ENCODE peak calls at places on chromosomes 1 and 21, in eight cellular contexts. L is keratinocyte, A is tibial artery, G is brain microvascular endothelial cell, V is A673, F is fibroblast of lung, E is IMR-90, K is tibial nerve. S is an unnamed sample.

GRCh38 chr1:163583782-163584181 is 262.0 kb downstream of the NUF2 start:
- DNase-seq in L (no peak), A (no peak), G (no peak), V (peak), F (no peak), E (no peak), K (no peak), S (no peak)

GRCh38 chr1:52296345-52296744 is 69.7 kb downstream of the CC2D1B start:
- DNase-seq in L (peak), A (no peak), G (peak), V (peak), F (peak), E (peak), K (no peak), S (no peak)

GRCh38 chr1:212138441-212138840 is 102.9 kb downstream of the DTL start:
- DNase-seq in L (no peak), A (no peak), G (no peak), V (no peak), F (no peak), E (no peak), K (no peak), S (no peak)

GRCh38 chr1:91553196-91553595 is 52.5 kb downstream of the CDC7 start:
- DNase-seq in L (no peak), A (peak), G (peak), V (no peak), F (peak), E (peak), K (no peak), S (no peak)

GRCh38 chr1:211741799-211742198 is 66.4 kb upstream of the NEK2 start:
- DNase-seq in L (no peak), A (no peak), G (no peak), V (no peak), F (no peak), E (no peak), K (no peak), S (no peak)

GRCh38 chr1:230548997-230549396 is 93.3 kb upstream of the COG2 start:
- DNase-seq in L (no peak), A (no peak), G (no peak), V (no peak), F (no peak), E (no peak), K (no peak), S (no peak)

GRCh38 chr1:157262891-157263290 is 124.7 kb upstream of the ETV3 start:
- DNase-seq in L (no peak), A (no peak), G (no peak), V (no peak), F (no peak), E (no peak), K (no peak), S (no peak)

GRCh38 chr21:25979845-25980433 is 190.6 kb downstream of the APP start:
- DNase-seq in L (no peak), A (no peak), G (no peak), V (peak), F (no peak), E (no peak), K (no peak), S (no peak)

GRCh38 chr1:57410532-57410931 is 13.3 kb downstream of the DAB1 start:
- DNase-seq in L (no peak), A (no peak), G (no peak), V (no peak), F (no peak), E (no peak), K (no peak), S (no peak)

GRCh38 chr1:117036018-117036421 is 24.1 kb upstream of the TTF2 start:
- DNase-seq in L (no peak), A (no peak), G (no peak), V (no peak), F (no peak), E (no peak), K (no peak), S (no peak)

GRCh38 chr1:116769561-116769977 is 15.3 kb downstream of the CD2 start:
- DNase-seq in L (peak), A (no peak), G (peak), V (no peak), F (no peak), E (no peak), K (no peak), S (no peak)

GRCh38 chr1:74767490-74767889 is 34.5 kb downstream of the TYW3 start:
- DNase-seq in L (peak), A (no peak), G (peak), V (peak), F (peak), E (peak), K (no peak), S (no peak)

GRCh38 chr1:17895986-17896385 is 140.9 kb downstream of the ACTL8 start:
- DNase-seq in L (no peak), A (peak), G (no peak), V (no peak), F (no peak), E (no peak), K (no peak), S (no peak)

GRCh38 chr1:194870860-194871259 is 1684.4 kb upstream of the B3GALT2 start:
- DNase-seq in L (no peak), A (no peak), G (no peak), V (peak), F (no peak), E (no peak), K (no peak), S (no peak)

GRCh38 chr1:117795190-117795589 is 134.2 kb downstream of the GDAP2 start:
- DNase-seq in L (peak), A (no peak), G (peak), V (no peak), F (peak), E (peak), K (no peak), S (no peak)

GRCh38 chr1:25891606-25892005 is 14.6 kb downstream of the STMN1 start:
- DNase-seq in L (no peak), A (no peak), G (no peak), V (no peak), F (no peak), E (no peak), K (no peak), S (no peak)

GRCh38 chr1:9388628-9389184 is 96.0 kb downstream of the SPSB1 start:
- DNase-seq in L (no peak), A (peak), G (no peak), V (no peak), F (peak), E (no peak), K (no peak), S (no peak)

GRCh38 chr1:54081306-54082270 is 28.2 kb downstream of the TCEANC2 start:
- DNase-seq in L (peak), A (no peak), G (peak), V (peak), F (peak), E (peak), K (no peak), S (no peak)

GRCh38 chr1:8113257-8114220 is 87.4 kb upstream of the ERRFI1 start:
- DNase-seq in L (no peak), A (peak), G (no peak), V (peak), F (no peak), E (no peak), K (no peak), S (no peak)

GRCh38 chr21:26845066-26845749 is at the start of gene ADAMTS1:
- DNase-seq in L (no peak), A (peak), G (peak), V (peak), F (peak), E (peak), K (peak), S (peak)

GRCh38 chr21:45873418-45873817 is 108.2 kb upstream of the COL6A1 start:
- DNase-seq in L (no peak), A (no peak), G (no peak), V (no peak), F (no peak), E (no peak), K (no peak), S (no peak)

GRCh38 chr1:206729507-206729906 is 41.1 kb upstream of the IL19 start:
- DNase-seq in L (no peak), A (peak), G (no peak), V (no peak), F (no peak), E (no peak), K (no peak), S (no peak)

GRCh38 chr21:38994014-38994413 is 188.3 kb downstream of the ETS2 start:
- DNase-seq in L (no peak), A (no peak), G (no peak), V (no peak), F (no peak), E (no peak), K (no peak), S (no peak)

GRCh38 chr1:155424091-155424490 is 103.4 kb downstream of the RUSC1 start:
- DNase-seq in L (no peak), A (no peak), G (no peak), V (no peak), F (peak), E (no peak), K (no peak), S (no peak)

GRCh38 chr21:28068455-28069358 is 924.0 kb downstream of the LTN1 start:
- DNase-seq in L (no peak), A (no peak), G (no peak), V (no peak), F (no peak), E (no peak), K (no peak), S (no peak)

GRCh38 chr1:101438359-101438758 is 201.5 kb downstream of the S1PR1 start:
- DNase-seq in L (no peak), A (no peak), G (peak), V (no peak), F (no peak), E (peak), K (no peak), S (no peak)

GRCh38 chr1:226550671-226551041 is 2.1 kb downstream of the STUM start:
- DNase-seq in L (no peak), A (no peak), G (no peak), V (no peak), F (no peak), E (no peak), K (no peak), S (no peak)

GRCh38 chr1:46173361-46173856 is 1.5 kb upstream of the TSPAN1 start:
- DNase-seq in L (no peak), A (no peak), G (peak), V (peak), F (peak), E (peak), K (no peak), S (peak)

GRCh38 chr1:175220853-175221547 is 28.4 kb upstream of the KIAA0040 start:
- DNase-seq in L (no peak), A (no peak), G (no peak), V (no peak), F (peak), E (no peak), K (no peak), S (no peak)

GRCh38 chr1:36251794-36252481 is 27.7 kb downstream of the THRAP3 start:
- DNase-seq in L (no peak), A (no peak), G (no peak), V (no peak), F (peak), E (peak), K (no peak), S (no peak)

GRCh38 chr1:31152181-31152768 is 86.8 kb upstream of the PUM1 start:
- DNase-seq in L (peak), A (no peak), G (peak), V (peak), F (peak), E (peak), K (no peak), S (no peak)

GRCh38 chr1:31155216-31155806 is 84.4 kb downstream of the NKAIN1 start:
- DNase-seq in L (peak), A (peak), G (peak), V (peak), F (peak), E (peak), K (peak), S (no peak)

GRCh38 chr1:31154632-31155215 is 85.0 kb downstream of the NKAIN1 start:
- DNase-seq in L (peak), A (peak), G (peak), V (peak), F (peak), E (peak), K (peak), S (peak)

GRCh38 chr1:31153423-31153822 is 86.3 kb downstream of the NKAIN1 start:
- DNase-seq in L (no peak), A (no peak), G (no peak), V (no peak), F (no peak), E (no peak), K (no peak), S (no peak)

DNA sequence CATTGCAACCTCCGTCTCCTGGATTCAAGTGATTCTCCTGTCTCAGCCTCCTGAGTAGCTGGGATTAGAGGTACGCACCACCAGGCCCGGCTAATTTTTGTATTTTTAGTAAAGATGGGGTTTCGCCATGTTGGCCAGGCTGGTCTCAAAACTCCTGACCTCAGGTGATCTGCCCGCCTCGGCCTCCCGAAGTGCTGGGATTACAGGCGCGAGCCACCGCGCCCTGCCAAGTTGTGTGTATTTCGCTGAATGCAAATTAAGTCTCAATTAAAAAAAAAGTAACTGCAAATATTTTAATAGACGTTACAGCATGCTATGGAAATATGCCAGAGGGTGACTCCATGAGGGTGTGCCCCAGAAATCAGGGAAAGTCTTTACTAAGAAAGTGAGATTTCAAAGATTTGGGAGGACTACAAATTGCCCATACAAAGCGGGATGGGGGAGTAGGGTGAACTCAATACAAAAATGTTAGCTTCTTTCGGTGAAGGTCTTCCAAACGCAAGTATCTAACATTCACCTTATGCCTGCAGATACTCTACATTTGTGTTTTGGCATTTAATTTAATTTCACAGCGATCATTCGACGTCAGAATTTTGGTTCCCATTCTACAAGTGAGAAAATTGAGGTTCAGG is 85.6 kb downstream of the NKAIN1 start:
- DNase-seq in L (peak), A (no peak), G (no peak), V (peak), F (peak), E (no peak), K (no peak), S (no peak)
- H3K27ac ChIP-seq in L (peak), A (peak), G (no peak), V (peak), F (peak), E (peak), K (peak), S (no peak)

DNA sequence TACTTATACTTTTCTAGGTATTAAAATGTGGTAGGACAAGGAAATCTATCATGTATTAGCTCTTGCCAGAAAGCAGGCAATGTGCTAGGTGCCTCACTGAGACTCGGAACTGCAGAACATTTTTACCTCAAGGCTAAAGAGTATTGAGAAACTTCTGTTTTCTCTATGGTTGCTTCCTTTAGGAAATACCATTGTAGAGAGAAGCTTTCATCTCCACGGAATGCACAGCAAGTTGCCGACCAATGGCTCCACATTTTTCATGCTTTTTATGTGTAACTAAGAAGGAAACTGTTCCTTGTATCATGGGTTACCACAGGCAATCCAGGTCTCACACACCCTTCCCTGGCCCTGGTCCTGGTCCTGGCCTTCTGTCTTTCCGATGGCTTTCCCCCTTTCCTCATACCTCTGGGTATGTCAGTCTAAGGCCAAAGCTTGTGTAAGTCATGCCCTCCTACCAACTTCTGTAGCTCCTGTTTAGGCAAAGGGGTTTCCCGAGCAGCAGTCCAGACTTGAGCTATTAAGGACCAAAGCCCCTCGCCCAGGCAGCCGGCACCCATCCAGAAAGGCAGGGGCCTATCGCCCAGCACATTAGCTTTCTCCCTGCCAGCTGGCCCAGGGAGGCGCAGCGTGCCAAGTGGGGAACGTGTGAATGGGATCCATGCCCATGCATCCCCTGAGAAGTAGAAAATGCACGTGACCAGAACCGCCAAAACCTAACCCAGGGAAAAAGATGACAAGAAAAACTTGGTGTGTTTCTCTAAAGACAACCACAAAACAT is 225.0 kb downstream of the PBX1 start:
- DNase-seq in L (no peak), A (no peak), G (no peak), V (no peak), F (no peak), E (no peak), K (no peak), S (no peak)
- H3K27ac ChIP-seq in L (no peak), A (peak), G (no peak), V (no peak), F (no peak), E (no peak), K (peak), S (peak)

DNA sequence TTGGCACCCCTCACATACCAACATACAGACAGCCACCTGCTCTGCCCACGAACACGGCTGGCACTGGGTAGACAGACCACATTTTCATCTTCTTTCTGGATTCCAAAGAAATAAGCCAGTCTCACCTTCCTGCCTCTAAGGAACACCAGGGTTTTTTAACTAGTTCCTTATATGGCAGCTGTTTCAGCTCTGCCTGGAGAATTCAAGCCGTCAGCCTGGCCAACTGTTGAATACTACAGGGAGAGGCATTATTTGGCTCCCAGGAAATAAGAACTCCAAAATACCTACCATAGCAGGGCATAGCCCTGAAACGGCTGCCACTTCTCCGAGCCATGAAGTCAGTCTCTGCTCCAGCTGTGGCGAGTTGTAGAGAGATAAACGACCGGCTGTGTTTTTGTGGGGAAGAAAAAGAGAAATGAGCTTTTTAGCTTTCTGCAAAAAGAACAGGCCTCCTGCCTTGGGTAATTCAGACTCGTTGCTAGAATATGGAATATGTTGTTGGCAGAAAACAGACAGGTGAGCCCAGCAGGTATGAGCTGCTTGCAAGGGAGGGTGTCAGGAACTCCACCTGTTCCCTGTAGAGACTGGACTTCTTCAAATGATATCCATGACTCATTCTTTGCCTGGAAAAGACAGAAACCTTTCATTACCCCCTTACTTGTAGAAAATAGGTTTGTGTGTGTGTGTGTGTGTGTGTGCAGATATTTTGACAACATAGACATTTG is 51.8 kb downstream of the MT1HL1 start:
- DNase-seq in L (no peak), A (no peak), G (no peak), V (no peak), F (no peak), E (no peak), K (no peak), S (no peak)
- H3K27ac ChIP-seq in L (no peak), A (peak), G (no peak), V (no peak), F (no peak), E (no peak), K (no peak), S (no peak)

DNA sequence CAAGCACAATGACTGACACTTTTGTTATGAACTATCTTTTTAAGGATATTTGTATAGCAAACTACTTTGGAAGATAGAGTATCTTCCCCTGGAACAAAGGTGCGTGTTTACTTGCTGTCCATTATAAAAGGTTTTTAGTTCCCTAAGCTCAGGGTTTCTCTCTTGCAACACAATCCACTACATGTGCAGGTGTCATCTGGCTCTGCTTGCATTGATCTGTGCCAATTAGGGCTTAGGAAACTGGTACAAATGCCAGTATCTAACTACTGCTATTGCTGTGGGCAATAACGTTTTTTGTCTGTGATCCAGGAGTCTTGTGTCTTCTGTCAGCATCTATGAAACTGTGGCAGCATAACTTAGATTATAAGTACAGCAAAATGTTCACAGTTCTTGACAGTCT is 68.3 kb upstream of the ABCD3 start:
- DNase-seq in L (no peak), A (no peak), G (no peak), V (no peak), F (no peak), E (no peak), K (no peak), S (no peak)
- H3K27ac ChIP-seq in L (no peak), A (no peak), G (no peak), V (no peak), F (no peak), E (no peak), K (no peak), S (no peak)

GRCh38 chr1:167782946-167783345 is 61.2 kb downstream of the MPZL1 start:
- DNase-seq in L (peak), A (no peak), G (no peak), V (no peak), F (no peak), E (no peak), K (no peak), S (no peak)

GRCh38 chr1:167786502-167786901 is 64.7 kb downstream of the MPZL1 start:
- DNase-seq in L (no peak), A (no peak), G (no peak), V (no peak), F (no peak), E (no peak), K (no peak), S (no peak)

GRCh38 chr1:167781558-167781957 is 59.8 kb downstream of the MPZL1 start:
- DNase-seq in L (no peak), A (no peak), G (no peak), V (no peak), F (no peak), E (no peak), K (no peak), S (no peak)

GRCh38 chr1:167789501-167789900 is 67.7 kb downstream of the MPZL1 start:
- DNase-seq in L (peak), A (no peak), G (peak), V (no peak), F (no peak), E (peak), K (no peak), S (no peak)

GRCh38 chr1:167784876-167785550 is 63.2 kb downstream of the MPZL1 start:
- DNase-seq in L (no peak), A (no peak), G (no peak), V (no peak), F (no peak), E (peak), K (no peak), S (no peak)
- H3K27ac ChIP-seq in L (no peak), A (no peak), G (no peak), V (no peak), F (no peak), E (no peak), K (no peak), S (no peak)

DNA sequence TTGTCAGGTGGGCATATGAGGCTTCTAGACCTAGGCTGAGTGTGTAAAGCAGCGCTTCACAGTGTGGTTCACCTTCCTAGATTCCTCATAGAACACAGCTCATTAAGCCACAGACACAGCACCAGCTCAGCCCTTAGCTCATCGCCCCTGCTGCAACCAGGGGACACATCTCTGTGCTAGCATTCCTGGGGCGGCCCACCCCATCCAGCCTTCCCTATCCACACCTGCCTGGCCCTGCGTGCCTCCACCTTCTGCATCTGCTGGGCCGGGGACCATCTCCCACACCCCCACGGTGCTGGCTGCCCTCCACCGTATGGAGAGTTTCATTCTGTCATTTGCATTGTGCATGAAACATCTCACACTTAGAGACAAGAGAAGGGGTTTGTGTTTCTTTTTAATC is 35.8 kb upstream of the PRSS38 start:
- DNase-seq in L (no peak), A (peak), G (no peak), V (no peak), F (no peak), E (no peak), K (peak), S (no peak)
- H3K27ac ChIP-seq in L (no peak), A (no peak), G (no peak), V (no peak), F (no peak), E (no peak), K (no peak), S (no peak)

S was measured in caudate nucleus.